ENCODE peak calls at places on chromosomes 12 and 14, in seven cellular contexts. U is Peyer's patch, M is PC-9, D is hepatocyte, B is right lobe of liver, X is AG10803, Z is IMR-90. T is an unnamed sample.

GRCh38 chr14:66509874-66510273 is 1.9 kb downstream of the GPHN start:
- DNase-seq in U (no peak), B (no peak), D (no peak), Z (no peak), M (no peak), X (no peak), T (no peak)

GRCh38 chr12:108612788-108613282 is 15.0 kb upstream of the TMEM119 start:
- DNase-seq in X (no peak), B (no peak), M (no peak), D (no peak), Z (no peak), U (no peak), T (no peak)

GRCh38 chr12:122449317-122449716 is 26.8 kb upstream of the CLIP1 start:
- DNase-seq in B (no peak), U (no peak), X (peak), Z (peak), D (peak), M (peak), T (peak)

GRCh38 chr12:100830003-100830795 is 35.6 kb downstream of the ANO4 start:
- DNase-seq in B (no peak), M (no peak), X (peak), U (no peak), Z (no peak), D (no peak), T (no peak)

GRCh38 chr14:51396222-51396815 is 156.3 kb downstream of the TMX1 start:
- DNase-seq in X (peak), M (peak), B (peak), U (no peak), Z (peak), D (no peak), T (peak)

GRCh38 chr12:52521175-52521574 is 981 bp upstream of the KRT5 start:
- DNase-seq in Z (no peak), U (peak), M (peak), B (no peak), X (no peak), D (peak), T (peak)

GRCh38 chr12:132226604-132227003 is 82.3 kb downstream of the NOC4L start:
- DNase-seq in M (no peak), B (no peak), D (no peak), X (no peak), U (no peak), Z (no peak), T (no peak)

GRCh38 chr14:102523200-102524025 is 13.8 kb upstream of the ANKRD9 start:
- DNase-seq in U (peak), D (peak), M (no peak), Z (no peak), X (no peak), B (no peak), T (no peak)

GRCh38 chr12:75245108-75245507 is 35.5 kb upstream of the KCNC2 start:
- DNase-seq in Z (no peak), U (no peak), D (no peak), X (no peak), M (no peak), B (no peak), T (no peak)

GRCh38 chr14:53951661-53952265 is 4.9 kb downstream of the BMP4 start:
- DNase-seq in B (no peak), X (no peak), U (no peak), Z (no peak), D (peak), M (no peak), T (no peak)

GRCh38 chr12:120254809-120255208 is 10.7 kb downstream of the PXN start:
- DNase-seq in M (no peak), Z (no peak), X (no peak), D (no peak), U (no peak), B (no peak), T (no peak)

GRCh38 chr12:106767954-106768501 is 6.5 kb upstream of the RIC8B start:
- DNase-seq in M (peak), D (no peak), B (peak), X (peak), U (no peak), Z (no peak), T (no peak)

GRCh38 chr12:1821805-1822204 is 1.4 kb downstream of the LRTM2 start:
- DNase-seq in X (no peak), D (no peak), U (no peak), M (no peak), B (no peak), Z (no peak), T (no peak)

GRCh38 chr12:27549231-27549800 is 25.3 kb downstream of the PPFIBP1 start:
- DNase-seq in B (no peak), X (peak), Z (peak), M (peak), D (no peak), U (no peak), T (peak)

GRCh38 chr12:96587691-96588090 is 98.3 kb downstream of the CFAP54 start:
- DNase-seq in D (no peak), B (no peak), Z (peak), X (no peak), U (no peak), M (no peak), T (no peak)

GRCh38 chr14:52703225-52703624 is 3.8 kb upstream of the PSMC6 start:
- DNase-seq in Z (peak), X (peak), B (peak), D (peak), U (peak), M (peak), T (peak)

GRCh38 chr12:69555461-69555860 is 29.8 kb upstream of the CCT2 start:
- DNase-seq in B (no peak), Z (peak), X (peak), D (no peak), M (no peak), U (no peak), T (peak)

GRCh38 chr12:106645074-106645421 is 62.2 kb downstream of the RFX4 start:
- DNase-seq in U (no peak), B (peak), X (no peak), Z (no peak), D (no peak), M (no peak), T (peak)

GRCh38 chr12:30985814-30986452 is 59.4 kb downstream of the TSPAN11 start:
- DNase-seq in B (peak), U (peak), D (peak), Z (peak), X (peak), M (peak), T (no peak)

GRCh38 chr14:65860956-65861631 is 448.6 kb downstream of the FUT8 start:
- DNase-seq in X (no peak), M (no peak), U (peak), B (no peak), D (no peak), Z (no peak), T (no peak)

GRCh38 chr14:105173901-105174894 is 5.6 kb upstream of the JAG2 start:
- DNase-seq in D (no peak), U (peak), M (no peak), Z (no peak), B (no peak), X (no peak), T (no peak)

GRCh38 chr12:52191841-52192791 is at the start of gene KRT80:
- DNase-seq in M (peak), Z (peak), D (peak), B (peak), U (peak), X (peak), T (peak)

GRCh38 chr12:132986885-132987225 is 688 bp downstream of the ZNF26 start:
- DNase-seq in U (no peak), D (no peak), X (peak), B (no peak), Z (peak), M (no peak), T (no peak)

T was measured in epithelial cell of prostate.